ENCODE peak calls at places on chromosomes 16 and 17, in six cellular contexts. R is endothelial cell of umbilical vein, G is HCT116, V is SK-N-SH, O is H1, Q is K562. K is an unnamed sample.

GRCh38 chr16:73056911-73057310 is 9.0 kb upstream of the ZFHX3 start:
- DNase-seq in R (no peak), O (no peak), V (no peak), Q (no peak), G (no peak), K (no peak)

GRCh38 chr17:4366312-4367063 is at the start of gene UBE2G1:
- DNase-seq in Q (peak), O (peak), G (peak), V (peak), R (peak), K (peak)

GRCh38 chr17:38605230-38605851 is 411 bp downstream of the SRCIN1 start:
- DNase-seq in Q (no peak), G (no peak), V (peak), R (no peak), O (no peak), K (peak)

GRCh38 chr17:76365256-76365903 is 11.7 kb upstream of the PRPSAP1 start:
- DNase-seq in O (no peak), G (peak), Q (peak), V (no peak), R (no peak), K (no peak)

GRCh38 chr17:72640415-72641165 is 451.9 kb downstream of the SLC39A11 start:
- DNase-seq in G (no peak), R (no peak), Q (no peak), V (no peak), O (no peak), K (no peak)

GRCh38 chr17:12580640-12581039 is 85.0 kb upstream of the MYOCD start:
- DNase-seq in G (no peak), Q (no peak), O (no peak), V (no peak), R (no peak), K (no peak)

GRCh38 chr17:82089723-82090548 is 8.1 kb downstream of the FASN start:
- DNase-seq in G (no peak), V (no peak), R (no peak), O (no peak), Q (no peak), K (peak)

GRCh38 chr17:36055921-36056320 is 8.2 kb upstream of the CCL18 start:
- DNase-seq in G (no peak), R (no peak), V (no peak), O (no peak), Q (no peak), K (no peak)

GRCh38 chr17:80687819-80688218 is 143.2 kb downstream of the RPTOR start:
- DNase-seq in R (no peak), O (no peak), G (no peak), V (no peak), Q (no peak), K (no peak)

GRCh38 chr17:49227436-49228261 is 2.9 kb downstream of the PHOSPHO1 start:
- DNase-seq in R (peak), O (no peak), V (peak), G (peak), Q (peak), K (peak)

GRCh38 chr16:29813644-29814562 is 1.9 kb downstream of the PRRT2 start:
- DNase-seq in R (no peak), V (no peak), G (no peak), Q (no peak), O (no peak), K (peak)

GRCh38 chr17:50181155-50181554 is 15.3 kb downstream of the SGCA start:
- DNase-seq in R (no peak), V (no peak), G (no peak), Q (no peak), O (no peak), K (no peak)

GRCh38 chr16:82995286-82995926 is 368.6 kb downstream of the CDH13 start:
- DNase-seq in R (no peak), V (no peak), G (no peak), Q (no peak), O (no peak), K (no peak)

GRCh38 chr16:85372627-85373372 is 240.3 kb upstream of the GSE1 start:
- DNase-seq in R (no peak), G (no peak), O (no peak), V (no peak), Q (peak), K (peak)

GRCh38 chr16:13997933-13998332 is 73.2 kb upstream of the MRTFB start:
- DNase-seq in Q (no peak), R (peak), G (no peak), V (no peak), O (no peak), K (peak)

GRCh38 chr16:28063611-28064061 is at the start of gene GSG1L:
- DNase-seq in O (no peak), G (no peak), R (no peak), V (peak), Q (no peak), K (no peak)

GRCh38 chr17:35788504-35788998 is 6.9 kb downstream of the MMP28 start:
- DNase-seq in V (peak), R (no peak), Q (peak), G (no peak), O (no peak), K (no peak)

GRCh38 chr16:21598676-21599157 is 660 bp upstream of the METTL9 start:
- DNase-seq in R (peak), O (no peak), G (no peak), V (no peak), Q (no peak), K (peak)
- TF ChIP-seq MAX in R (no peak), O (no peak), G (no peak), V (no peak), Q (no peak), K (no peak)

DNA sequence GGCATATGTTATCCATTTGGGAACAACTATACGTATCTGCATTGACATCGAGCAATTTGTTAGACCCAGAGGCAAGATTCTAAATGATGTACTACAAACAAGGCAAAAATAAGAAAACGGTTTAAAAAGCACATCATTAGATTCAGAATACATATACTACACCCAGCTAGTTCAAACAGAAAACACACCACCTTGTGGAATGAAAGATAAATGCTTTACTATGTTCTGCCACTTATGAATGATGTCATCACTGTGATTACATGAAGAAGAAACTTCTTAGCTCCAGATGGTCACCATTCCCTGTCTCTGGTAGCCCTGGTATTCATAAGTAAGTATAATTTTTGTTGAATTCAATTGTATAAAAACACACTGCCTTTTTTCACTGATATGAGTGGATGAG is 7.8 kb downstream of the NACA2 start:
- DNase-seq in O (no peak), Q (peak), R (peak), V (peak), G (peak), K (peak)
- TF ChIP-seq CTCF in O (peak), Q (peak), R (peak), V (peak), G (peak), K (no peak)

GRCh38 chr17:64028874-64029464 is 8.5 kb upstream of the ICAM2 start:
- DNase-seq in V (peak), Q (peak), R (peak), G (peak), O (peak), K (peak)

GRCh38 chr17:64037802-64038201 is 17.4 kb upstream of the ICAM2 start:
- DNase-seq in O (no peak), Q (no peak), R (no peak), V (no peak), G (no peak), K (no peak)

GRCh38 chr17:64036198-64036922 is 15.9 kb upstream of the ICAM2 start:
- DNase-seq in G (peak), O (no peak), Q (peak), R (no peak), V (no peak), K (no peak)

GRCh38 chr17:64037180-64037579 is 16.7 kb upstream of the ICAM2 start:
- DNase-seq in V (no peak), O (no peak), Q (no peak), R (no peak), G (no peak), K (no peak)

DNA sequence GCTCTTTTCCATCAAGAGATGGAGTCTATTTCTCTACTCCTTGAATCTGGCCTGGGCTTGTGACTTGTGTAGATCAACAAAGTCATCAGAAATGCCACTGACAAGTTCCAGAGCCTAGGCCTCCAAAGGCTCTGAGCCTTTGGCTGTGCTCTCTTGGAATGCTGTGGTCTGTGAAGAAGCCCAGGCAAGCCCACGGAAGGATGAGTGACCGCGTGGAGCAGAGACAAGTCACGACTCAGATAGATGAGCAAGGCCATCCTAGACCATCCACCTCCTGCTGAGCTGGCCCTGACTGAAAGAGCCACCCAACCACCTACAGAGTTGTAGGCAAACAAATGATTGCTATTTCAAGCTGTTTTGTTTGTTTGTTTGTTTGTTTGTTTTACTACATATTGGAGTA is 11.6 kb upstream of the ICAM2 start:
- DNase-seq in Q (no peak), G (no peak), O (no peak), V (no peak), R (no peak), K (no peak)
- TF ChIP-seq MAX in Q (no peak), G (no peak), O (no peak), V (no peak), R (no peak), K (no peak)

DNA sequence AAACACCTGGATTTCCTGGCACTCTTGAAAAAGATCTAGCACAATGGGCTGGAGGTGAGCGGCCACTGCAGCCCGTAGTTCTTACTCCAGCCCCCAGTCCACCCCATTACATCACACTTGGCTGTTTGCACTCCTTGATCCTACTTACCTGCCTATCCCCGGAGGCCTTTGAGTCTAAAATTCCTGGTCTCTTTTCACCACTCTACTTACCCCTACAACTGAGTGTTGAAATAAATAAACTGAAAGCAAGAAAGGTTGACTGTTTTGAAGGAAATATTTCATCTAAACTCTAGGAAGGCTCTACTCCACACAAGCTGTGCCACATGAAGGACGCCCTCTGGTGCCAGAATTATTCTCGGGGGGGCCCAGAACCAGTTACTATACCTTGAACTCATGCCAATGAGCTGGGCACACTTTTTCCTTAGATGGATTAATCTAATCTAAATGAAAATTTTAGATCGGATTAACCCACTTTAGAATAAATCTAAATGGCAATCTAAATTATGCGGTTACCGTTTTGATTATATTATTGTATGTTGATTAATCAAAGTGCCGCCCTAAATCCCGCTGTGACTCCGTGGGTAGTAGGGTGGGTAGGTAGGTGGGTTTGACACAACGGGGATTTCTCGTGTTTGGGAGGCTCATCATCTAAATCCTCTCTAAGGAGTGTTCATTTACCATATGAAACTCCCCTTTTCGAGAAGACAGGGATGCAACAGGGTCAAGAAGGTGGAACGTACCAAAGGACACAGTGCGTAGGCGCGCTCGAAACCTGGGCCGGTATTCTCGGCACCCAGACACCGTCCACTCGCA is 651 bp upstream of the EIF1 start:
- DNase-seq in R (no peak), Q (no peak), V (peak), O (no peak), G (no peak), K (peak)
- TF ChIP-seq CTCF in R (peak), Q (peak), V (peak), O (peak), G (peak), K (peak)

K was measured in NB4.